ENCODE peak calls at places on chromosomes 1 and 21, in six cellular contexts. I is A549, T is HepG2, J is GM12878, D is K562, P is upper lobe of left lung. M is an unnamed sample.

GRCh38 chr1:163205513-163205912 is 2.8 kb upstream of the RGS5 start:
- ATAC-seq in P (no peak), I (no peak), D (no peak), J (no peak), T (no peak), M (no peak)

GRCh38 chr1:31264790-31265386 is 25.2 kb upstream of the NKAIN1 start:
- ATAC-seq in T (no peak), P (no peak), I (no peak), D (no peak), J (no peak), M (no peak)

GRCh38 chr1:39076127-39076798 is 50.1 kb downstream of the NDUFS5 start:
- ATAC-seq in P (peak), I (peak), T (peak), D (peak), J (no peak), M (peak)

GRCh38 chr1:243409284-243409683 is 153.4 kb downstream of the SDCCAG8 start:
- ATAC-seq in J (peak), I (no peak), D (peak), P (no peak), T (no peak), M (no peak)

GRCh38 chr1:1343811-1344421 is 5.3 kb downstream of the DVL1 start:
- ATAC-seq in I (no peak), J (no peak), P (no peak), D (no peak), T (no peak), M (no peak)

GRCh38 chr1:234658143-234658542 is 48.2 kb upstream of the IRF2BP2 start:
- ATAC-seq in I (peak), D (no peak), T (peak), P (no peak), J (no peak), M (no peak)

GRCh38 chr1:68651115-68651514 is 154.2 kb upstream of the DEPDC1 start:
- ATAC-seq in I (no peak), D (no peak), J (no peak), P (no peak), T (no peak), M (no peak)

GRCh38 chr1:159218846-159219636 is 14.4 kb downstream of the ACKR1 start:
- ATAC-seq in P (no peak), T (no peak), I (no peak), D (no peak), J (no peak), M (no peak)

GRCh38 chr1:184502154-184502553 is 115.3 kb downstream of the C1orf21 start:
- ATAC-seq in I (no peak), J (no peak), P (peak), T (no peak), D (no peak), M (no peak)

GRCh38 chr1:116020668-116021272 is 44.5 kb downstream of the SLC22A15 start:
- ATAC-seq in P (peak), D (peak), T (peak), J (peak), I (peak), M (no peak)

GRCh38 chr1:28437924-28438699 is 67.7 kb upstream of the RCC1 start:
- ATAC-seq in J (peak), P (peak), T (peak), D (peak), I (peak), M (peak)
- TF ChIP-seq EP300 in J (no peak), P (peak), T (no peak), D (no peak), I (no peak), M (no peak)

GRCh38 chr21:42311816-42312625 is 3.2 kb downstream of the TFF3 start:
- ATAC-seq in D (no peak), I (no peak), T (peak), P (no peak), J (no peak), M (no peak)
- TF ChIP-seq POLR2A in D (no peak), I (no peak), T (no peak), P (no peak), J (no peak), M (no peak)

DNA sequence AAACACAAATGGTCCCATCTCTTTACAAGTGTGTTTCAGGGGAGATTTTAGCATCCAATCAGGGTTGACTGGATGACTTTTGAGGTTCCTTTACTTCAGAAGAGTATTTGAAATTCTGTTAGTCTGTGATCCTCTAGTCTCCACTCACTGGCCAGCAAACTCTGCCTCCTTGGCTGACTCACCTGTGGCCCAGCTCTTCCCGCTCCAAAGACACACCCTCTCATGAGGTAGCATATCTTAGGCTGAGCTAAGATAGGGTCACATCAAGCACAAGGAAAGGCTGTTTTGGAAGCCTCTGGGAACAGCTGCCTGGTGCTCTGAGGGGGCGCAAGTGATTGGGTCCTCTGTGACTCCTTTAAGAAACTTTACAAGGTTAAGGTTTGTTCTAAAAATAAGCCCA is 102.3 kb upstream of the FGGY start:
- ATAC-seq in D (no peak), T (no peak), P (no peak), I (no peak), J (no peak), M (no peak)
- TF ChIP-seq EP300 in D (no peak), T (no peak), P (no peak), I (no peak), J (no peak), M (no peak)

GRCh38 chr21:25424674-25425073 is 182.6 kb downstream of the MRPL39 start:
- ATAC-seq in P (no peak), J (peak), T (no peak), D (no peak), I (no peak), M (no peak)

GRCh38 chr21:25420831-25421230 is 186.4 kb downstream of the MRPL39 start:
- ATAC-seq in J (peak), T (no peak), I (no peak), P (no peak), D (no peak), M (no peak)

GRCh38 chr21:25422610-25423608 is 184.4 kb downstream of the MRPL39 start:
- ATAC-seq in P (no peak), D (no peak), T (no peak), I (no peak), J (peak), M (no peak)

GRCh38 chr21:25424045-25424444 is 183.2 kb downstream of the MRPL39 start:
- ATAC-seq in P (no peak), D (no peak), J (peak), T (no peak), I (no peak), M (no peak)

GRCh38 chr21:25421327-25422028 is 185.8 kb downstream of the MRPL39 start:
- ATAC-seq in P (peak), J (peak), T (no peak), I (no peak), D (no peak), M (no peak)
- TF ChIP-seq POLR2A in P (no peak), J (peak), T (no peak), I (no peak), D (no peak), M (no peak)

M was measured in gastroesophageal sphincter.